ENCODE peak calls at places on chromosomes 2 and 18, in four cellular contexts. K, F, E and D are unnamed samples.
A peak's percentile ranks its signal among the peaks of the same experiment; 100 is the strongest.

GRCh38 chr18:50548160-50548559 is 11.7 kb upstream of the MAPK4 start:
- DNase-seq in E (no peak), F (no peak), K (no peak), D (no peak)

GRCh38 chr2:200308421-200309295 is 2.2 kb downstream of the SPATS2L start:
- DNase-seq in K (no peak), E (no peak), F (no peak), D (peak; percentile 61)

GRCh38 chr18:55477537-55478300 is 110.3 kb downstream of the TCF4 start:
- DNase-seq in K (peak; percentile 72), E (peak; percentile 53), F (no peak), D (peak; percentile 82)

GRCh38 chr18:79756143-79756500 is 41.6 kb upstream of the KCNG2 start:
- DNase-seq in E (peak; percentile 26), K (no peak), F (no peak), D (no peak)

GRCh38 chr2:167335627-167336026 is 447.3 kb downstream of the XIRP2 start:
- DNase-seq in E (no peak), F (no peak), K (peak; percentile 1), D (no peak)

GRCh38 chr2:167550448-167550847 is 662.2 kb downstream of the XIRP2 start:
- DNase-seq in E (no peak), K (peak; percentile 14), F (no peak), D (peak; percentile 16)

GRCh38 chr2:129764376-129765325 is 214.8 kb upstream of the RAB6C start:
- DNase-seq in E (no peak), K (no peak), F (no peak), D (no peak)

GRCh38 chr2:140506606-140507005 is 1624.2 kb downstream of the LRP1B start:
- DNase-seq in K (peak; percentile 59), F (no peak), E (no peak), D (peak; percentile 39)

GRCh38 chr2:69143726-69144360 is 130.9 kb downstream of the ANTXR1 start:
- DNase-seq in F (no peak), K (no peak), E (no peak), D (no peak)

GRCh38 chr2:120257522-120257921 is 4.9 kb downstream of the RALB start:
- DNase-seq in E (no peak), F (no peak), K (peak; percentile 44), D (no peak)

GRCh38 chr2:27209621-27210401 is 2.0 kb upstream of the ATRAID start:
- DNase-seq in F (no peak), K (peak; percentile 30), E (no peak), D (peak; percentile 74)

GRCh38 chr2:60766283-60766682 is 10.2 kb downstream of the PAPOLG start:
- DNase-seq in F (no peak), E (no peak), K (no peak), D (no peak)

GRCh38 chr2:56077352-56077915 is 106.4 kb upstream of the CCDC85A start:
- DNase-seq in F (no peak), E (no peak), K (peak; percentile 16), D (peak; percentile 27)

GRCh38 chr2:88626171-88627054 is 851 bp downstream of the EIF2AK3 start:
- DNase-seq in F (no peak), E (peak; percentile 64), K (peak; percentile 31), D (no peak)

GRCh38 chr18:2686349-2686968 is 30.9 kb downstream of the SMCHD1 start:
- DNase-seq in F (no peak), K (no peak), E (no peak), D (peak; percentile 14)

GRCh38 chr18:75456277-75456676 is 28.8 kb upstream of the SMIM21 start:
- DNase-seq in K (no peak), F (no peak), E (no peak), D (peak; percentile 16)

GRCh38 chr2:160388464-160389263 is 104.9 kb downstream of the RBMS1 start:
- DNase-seq in F (no peak), K (peak; percentile 54), E (peak; percentile 71), D (no peak)
- H3K4me3 ChIP-seq in F (no peak overlapping the region), K (no peak overlapping the region), E (no peak overlapping the region), D (peak overlapping the region; percentile 9)

GRCh38 chr2:234792566-234792965 is 159.3 kb upstream of the SH3BP4 start:
- DNase-seq in E (no peak), F (no peak), K (no peak), D (peak; percentile 28)
- H3K4me3 ChIP-seq in E (no peak overlapping the region), F (no peak overlapping the region), K (no peak overlapping the region), D (no peak overlapping the region)

GRCh38 chr2:55010915-55011314 is 39.3 kb downstream of the RTN4 start:
- DNase-seq in F (no peak), K (no peak), E (peak; percentile 57), D (peak; percentile 39)
- H3K4me3 ChIP-seq in F (no peak overlapping the region), K (no peak overlapping the region), E (no peak overlapping the region), D (no peak overlapping the region)

DNA sequence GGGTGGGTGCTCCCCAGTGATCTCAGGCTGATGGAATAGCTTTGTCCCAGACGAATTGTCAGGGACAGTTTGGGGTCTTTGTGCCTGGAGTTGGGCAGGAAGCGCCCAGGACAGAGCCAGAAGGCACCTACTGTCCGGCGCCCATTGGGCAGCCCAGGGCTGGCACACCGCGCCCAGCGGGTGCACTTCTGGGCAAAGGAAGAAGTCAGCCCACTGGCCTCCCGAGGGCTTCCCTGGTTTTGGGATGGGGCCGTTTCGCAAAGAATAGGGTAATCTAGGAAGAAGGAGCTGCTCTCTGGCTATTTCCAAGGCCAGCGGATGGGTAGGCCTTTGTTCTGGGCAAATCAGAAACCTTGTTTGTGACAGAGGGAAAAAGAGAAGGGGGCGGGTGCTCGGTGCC is 3.5 kb upstream of the SIX2 start:
- DNase-seq in F (no peak), K (no peak), E (no peak), D (no peak)
- H3K4me3 ChIP-seq in F (no peak overlapping the region), K (no peak overlapping the region), E (no peak overlapping the region), D (no peak overlapping the region)